ENCODE peak calls at places on chromosomes 1 and 21, in four cellular contexts. S is IMR-90, T is H9, E is H1. U is an unnamed sample.

GRCh38 chr1:157377216-157377821 is 175.0 kb downstream of the FCRL5 start:
- DNase-seq in S (peak), E (peak), T (peak), U (peak)

GRCh38 chr21:25421327-25422028 is 185.8 kb downstream of the MRPL39 start:
- DNase-seq in S (peak), T (peak), E (no peak), U (peak)

GRCh38 chr1:52296345-52296744 is 69.7 kb downstream of the CC2D1B start:
- DNase-seq in E (no peak), S (peak), T (no peak), U (peak)

GRCh38 chr1:180951881-180952656 is 39.4 kb downstream of the KIAA1614 start:
- DNase-seq in E (no peak), T (no peak), S (no peak), U (no peak)

GRCh38 chr1:109397451-109398342 is at the start of gene SORT1:
- DNase-seq in E (peak), S (peak), T (peak), U (peak)

GRCh38 chr1:228373681-228374571 is 32.7 kb downstream of the TRIM11 start:
- DNase-seq in E (no peak), T (no peak), S (no peak), U (no peak)

GRCh38 chr1:40948741-40949528 is 30.6 kb upstream of the CTPS1 start:
- DNase-seq in S (peak), E (peak), T (peak), U (peak)

GRCh38 chr1:145892486-145893087 is 6.9 kb upstream of the ANKRD35 start:
- DNase-seq in S (peak), T (no peak), E (no peak), U (peak)

GRCh38 chr1:156741613-156741983 is 710 bp upstream of the MRPL24 start:
- DNase-seq in E (no peak), T (no peak), S (no peak), U (no peak)

GRCh38 chr1:84442256-84442655 is 36.8 kb upstream of the RPF1 start:
- DNase-seq in S (peak), E (no peak), T (no peak), U (peak)

GRCh38 chr1:193014354-193014753 is 44.8 kb downstream of the UCHL5 start:
- DNase-seq in S (no peak), T (no peak), E (no peak), U (no peak)

GRCh38 chr1:232501856-232502255 is 128.1 kb downstream of the SIPA1L2 start:
- DNase-seq in S (no peak), E (no peak), T (no peak), U (no peak)

GRCh38 chr1:14630986-14631385 is 32.5 kb downstream of the KAZN start:
- DNase-seq in T (no peak), S (no peak), E (no peak), U (no peak)

GRCh38 chr1:241079018-241079417 is 278.0 kb downstream of the RGS7 start:
- DNase-seq in E (no peak), T (no peak), S (no peak), U (no peak)

GRCh38 chr1:226706664-226707063 is 32.4 kb downstream of the ITPKB start:
- DNase-seq in S (no peak), T (no peak), E (no peak), U (no peak)

GRCh38 chr1:17967623-17968022 is 140.0 kb upstream of the IGSF21 start:
- DNase-seq in T (no peak), E (no peak), S (no peak), U (no peak)

GRCh38 chr1:2783435-2784397 is 17.8 kb downstream of the TTC34 start:
- DNase-seq in S (no peak), T (no peak), E (no peak), U (no peak)

GRCh38 chr1:198575715-198576641 is 35.5 kb upstream of the ATP6V1G3 start:
- DNase-seq in S (peak), E (no peak), T (no peak), U (no peak)

GRCh38 chr1:112849425-112849966 is 106.5 kb downstream of the SLC16A1 start:
- DNase-seq in T (peak), E (peak), S (peak), U (peak)

GRCh38 chr1:50977575-50978143 is 7.6 kb downstream of the CDKN2C start:
- DNase-seq in E (peak), T (no peak), S (peak), U (peak)

GRCh38 chr1:24374891-24375786 is 38.4 kb downstream of the STPG1 start:
- DNase-seq in T (peak), E (no peak), S (peak), U (no peak)

GRCh38 chr21:35528109-35529042 is 479.3 kb upstream of the RUNX1 start:
- DNase-seq in E (no peak), T (no peak), S (peak), U (no peak)

GRCh38 chr1:41073971-41074370 is 52.4 kb upstream of the SLFNL1 start:
- DNase-seq in T (no peak), S (peak), E (no peak), U (peak)

GRCh38 chr1:24369801-24370200 is 43.8 kb downstream of the STPG1 start:
- DNase-seq in S (no peak), E (no peak), T (no peak), U (no peak)

GRCh38 chr1:4108341-4108740 is 208.3 kb upstream of the C1orf174 start:
- DNase-seq in T (no peak), E (no peak), S (no peak), U (no peak)

GRCh38 chr1:111747282-111747734 is 8.1 kb upstream of the INKA2 start:
- DNase-seq in S (peak), T (peak), E (peak), U (peak)

GRCh38 chr1:98556521-98557158 is 104.9 kb upstream of the SNX7 start:
- DNase-seq in T (no peak), E (no peak), S (peak), U (peak)

GRCh38 chr1:40174788-40175187 is 13.6 kb downstream of the RLF start:
- DNase-seq in S (no peak), E (no peak), T (no peak), U (no peak)

GRCh38 chr1:156845055-156845952 is 13.6 kb downstream of the INSRR start:
- DNase-seq in S (no peak), E (peak), T (peak), U (no peak)

GRCh38 chr1:3545363-3546047 is 65.8 kb downstream of the MEGF6 start:
- DNase-seq in T (no peak), S (peak), E (no peak), U (peak)

GRCh38 chr1:30748098-30748698 is 9.4 kb downstream of the LAPTM5 start:
- DNase-seq in E (no peak), T (no peak), S (no peak), U (no peak)

GRCh38 chr1:19203440-19203839 is 6.6 kb downstream of the UBR4 start:
- DNase-seq in S (peak), T (no peak), E (no peak), U (peak)

DNA sequence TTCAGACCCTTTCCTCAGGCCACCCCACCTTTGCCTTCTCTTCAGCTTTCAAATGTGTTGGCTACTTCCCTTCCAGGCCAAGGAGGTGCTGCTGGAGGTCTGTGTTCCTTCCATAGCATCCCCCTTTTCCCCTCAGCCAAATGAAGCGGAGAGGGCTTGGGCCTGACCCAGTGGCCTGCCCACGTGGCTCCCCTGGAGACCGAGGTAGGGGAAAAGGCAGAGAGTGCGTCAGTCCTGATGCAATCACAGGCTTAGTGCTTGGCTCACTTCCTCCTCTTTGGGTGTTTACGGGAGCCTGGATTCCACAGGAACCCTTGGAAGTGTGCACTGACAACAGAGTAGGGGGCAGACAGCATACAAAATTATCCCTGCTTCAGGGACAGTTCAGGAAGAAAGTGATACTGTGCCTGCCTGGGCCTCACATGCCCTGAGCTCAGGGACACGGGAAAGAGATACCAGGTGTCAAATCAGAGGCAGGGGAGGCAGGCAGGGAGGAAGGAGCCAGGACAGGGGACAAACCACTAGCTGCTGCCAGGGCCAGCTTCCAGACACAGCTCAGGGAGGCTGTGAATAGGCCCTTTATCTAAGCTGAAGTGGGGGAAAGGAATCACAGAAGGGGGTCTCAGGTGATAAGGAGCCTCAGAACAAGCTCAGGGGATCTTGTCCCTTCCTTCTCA is 16.6 kb upstream of the PTP4A2 start:
- DNase-seq in T (peak), E (peak), S (peak), U (peak)
- H3K23ac ChIP-seq in T (no peak), E (no peak), S (peak), U (no peak)

GRCh38 chr21:33643658-33644311 is 1.5 kb downstream of the ITSN1 start:
- DNase-seq in T (no peak), S (no peak), E (no peak), U (no peak)
- H4K8ac ChIP-seq in T (no peak), S (peak), E (no peak), U (no peak)

DNA sequence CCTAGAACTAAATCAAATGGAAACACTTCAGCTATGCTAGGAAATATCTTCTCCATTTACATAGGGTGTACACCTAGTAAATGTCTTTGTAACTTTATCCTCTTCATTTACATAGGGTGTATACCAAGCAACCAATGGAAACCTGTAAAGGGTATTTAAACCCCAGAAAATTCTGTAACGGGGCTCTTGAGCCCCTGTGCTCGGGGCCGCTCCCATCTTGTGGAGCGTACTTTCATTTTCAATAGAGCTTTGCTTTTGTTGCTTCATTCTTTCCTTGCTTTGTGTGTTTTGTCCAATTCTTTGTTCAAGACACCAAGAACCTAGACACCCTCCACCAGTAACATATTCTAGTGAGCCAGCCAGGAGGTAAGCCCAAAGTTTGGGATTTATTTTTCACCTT is 19.5 kb upstream of the CYP4X1 start:
- DNase-seq in S (no peak), E (no peak), T (no peak), U (no peak)
- H3K23ac ChIP-seq in S (no peak), E (no peak), T (no peak), U (no peak)

DNA sequence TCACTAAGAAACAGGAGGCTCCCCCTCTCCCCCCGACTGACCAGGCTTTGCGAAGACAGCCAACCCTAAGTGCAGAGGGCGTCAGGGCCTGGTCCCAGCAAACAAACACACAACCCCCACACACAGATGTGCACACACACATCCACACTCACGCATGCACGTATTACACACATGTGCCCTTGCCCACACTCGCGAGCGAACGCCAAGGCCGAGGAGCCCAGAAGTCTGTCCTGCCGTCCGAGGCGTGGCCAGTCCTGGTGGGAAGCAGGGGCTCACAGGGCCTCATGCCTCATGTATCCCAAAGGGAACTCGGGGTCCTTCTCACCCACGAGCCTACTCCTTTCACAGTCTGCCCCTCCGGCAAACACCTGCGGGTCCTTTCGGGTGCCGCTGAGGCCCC is 2.0 kb downstream of the SDF4 start:
- DNase-seq in S (no peak), E (no peak), T (no peak), U (no peak)
- H4K8ac ChIP-seq in S (no peak), E (no peak), T (no peak), U (no peak)

U was measured in mesenchymal stem cell.